ENCODE peak calls at places on chromosomes 4 and X, in seven cellular contexts. One of them, this sample, is unnamed.

GRCh38 chr4:164177186-164177585 is 576.7 kb upstream of the SMIM31 start:
- DNase-seq in stomach: no peak
- DNase-seq in upper lobe of left lung: no peak
- DNase-seq in HepG2: no peak
- DNase-seq in esophagus muscularis mucosa: no peak
- DNase-seq in SK-N-SH: no peak
- DNase-seq in sigmoid colon: no peak
- DNase-seq in this sample: no peak

GRCh38 chrX:9873952-9874351 is 87.7 kb downstream of the SHROOM2 start:
- DNase-seq in stomach: peak; percentile 52
- DNase-seq in upper lobe of left lung: peak; percentile 65
- DNase-seq in HepG2: peak; percentile 24
- DNase-seq in esophagus muscularis mucosa: no peak
- DNase-seq in SK-N-SH: peak; percentile 37
- DNase-seq in sigmoid colon: no peak
- DNase-seq in this sample: no peak

GRCh38 chr4:113636438-113636818 is 125.1 kb downstream of the CAMK2D start:
- DNase-seq in stomach: no peak
- DNase-seq in upper lobe of left lung: no peak
- DNase-seq in HepG2: peak; percentile 78
- DNase-seq in esophagus muscularis mucosa: no peak
- DNase-seq in SK-N-SH: no peak
- DNase-seq in sigmoid colon: no peak
- DNase-seq in this sample: no peak

GRCh38 chrX:55452825-55453124 is 848 bp downstream of the MAGEH1 start:
- DNase-seq in stomach: no peak
- DNase-seq in upper lobe of left lung: no peak
- DNase-seq in HepG2: no peak
- DNase-seq in esophagus muscularis mucosa: no peak
- DNase-seq in SK-N-SH: peak; percentile 10
- DNase-seq in sigmoid colon: no peak
- DNase-seq in this sample: no peak

GRCh38 chrX:141201962-141202361 is 25.0 kb upstream of the LDOC1 start:
- DNase-seq in stomach: no peak
- DNase-seq in upper lobe of left lung: no peak
- DNase-seq in HepG2: no peak
- DNase-seq in esophagus muscularis mucosa: no peak
- DNase-seq in SK-N-SH: no peak
- DNase-seq in sigmoid colon: no peak
- DNase-seq in this sample: no peak

GRCh38 chr4:151865327-151865726 is 104.5 kb upstream of the GATB start:
- DNase-seq in stomach: peak; percentile 39
- DNase-seq in upper lobe of left lung: peak; percentile 67
- DNase-seq in HepG2: no peak
- DNase-seq in esophagus muscularis mucosa: no peak
- DNase-seq in SK-N-SH: peak; percentile 12
- DNase-seq in sigmoid colon: peak; percentile 80
- DNase-seq in this sample: no peak

GRCh38 chr4:123746981-123747380 is 350.4 kb downstream of the SPRY1 start:
- DNase-seq in stomach: no peak
- DNase-seq in upper lobe of left lung: no peak
- DNase-seq in HepG2: no peak
- DNase-seq in esophagus muscularis mucosa: no peak
- DNase-seq in SK-N-SH: no peak
- DNase-seq in sigmoid colon: no peak
- DNase-seq in this sample: no peak

GRCh38 chrX:9790866-9791265 is 4.6 kb downstream of the SHROOM2 start:
- DNase-seq in stomach: no peak
- DNase-seq in upper lobe of left lung: no peak
- DNase-seq in HepG2: no peak
- DNase-seq in esophagus muscularis mucosa: no peak
- DNase-seq in SK-N-SH: no peak
- DNase-seq in sigmoid colon: no peak
- DNase-seq in this sample: no peak

GRCh38 chr4:187276786-187277408 is 553.2 kb upstream of the FAT1 start:
- DNase-seq in stomach: no peak
- DNase-seq in upper lobe of left lung: no peak
- DNase-seq in HepG2: no peak
- DNase-seq in esophagus muscularis mucosa: no peak
- DNase-seq in SK-N-SH: no peak
- DNase-seq in sigmoid colon: no peak
- DNase-seq in this sample: no peak

GRCh38 chrX:139762400-139763183 is 54.6 kb upstream of the MCF2 start:
- DNase-seq in stomach: peak; percentile 38
- DNase-seq in upper lobe of left lung: no peak
- DNase-seq in HepG2: no peak
- DNase-seq in esophagus muscularis mucosa: no peak
- DNase-seq in SK-N-SH: no peak
- DNase-seq in sigmoid colon: no peak
- DNase-seq in this sample: no peak

GRCh38 chr4:166421556-166422156 is 548.6 kb downstream of the TLL1 start:
- DNase-seq in stomach: no peak
- DNase-seq in upper lobe of left lung: no peak
- DNase-seq in HepG2: no peak
- DNase-seq in esophagus muscularis mucosa: no peak
- DNase-seq in SK-N-SH: no peak
- DNase-seq in sigmoid colon: no peak
- DNase-seq in this sample: no peak

GRCh38 chr4:77023920-77024319 is 51.9 kb downstream of the CCNI start:
- DNase-seq in stomach: peak; percentile 28
- DNase-seq in upper lobe of left lung: no peak
- DNase-seq in HepG2: peak; percentile 38
- DNase-seq in esophagus muscularis mucosa: peak; percentile 79
- DNase-seq in SK-N-SH: no peak
- DNase-seq in sigmoid colon: no peak
- DNase-seq in this sample: no peak

GRCh38 chr4:183504930-183505555 is at the start of gene ING2:
- DNase-seq in stomach: no peak
- DNase-seq in upper lobe of left lung: peak; percentile 85
- DNase-seq in HepG2: peak; percentile 18
- DNase-seq in esophagus muscularis mucosa: peak; percentile 93
- DNase-seq in SK-N-SH: peak; percentile 89
- DNase-seq in sigmoid colon: no peak
- DNase-seq in this sample: peak; percentile 82

GRCh38 chrX:11434607-11435006 is 141.4 kb downstream of the AMELX start:
- DNase-seq in stomach: no peak
- DNase-seq in upper lobe of left lung: no peak
- DNase-seq in HepG2: no peak
- DNase-seq in esophagus muscularis mucosa: no peak
- DNase-seq in SK-N-SH: no peak
- DNase-seq in sigmoid colon: no peak
- DNase-seq in this sample: no peak

GRCh38 chrX:11438380-11438723 is 145.1 kb downstream of the AMELX start:
- DNase-seq in stomach: no peak
- DNase-seq in upper lobe of left lung: no peak
- DNase-seq in HepG2: no peak
- DNase-seq in esophagus muscularis mucosa: no peak
- DNase-seq in SK-N-SH: no peak
- DNase-seq in sigmoid colon: no peak
- DNase-seq in this sample: no peak

GRCh38 chrX:11438767-11439166 is 145.6 kb downstream of the AMELX start:
- DNase-seq in stomach: no peak
- DNase-seq in upper lobe of left lung: no peak
- DNase-seq in HepG2: no peak
- DNase-seq in esophagus muscularis mucosa: no peak
- DNase-seq in SK-N-SH: no peak
- DNase-seq in sigmoid colon: no peak
- DNase-seq in this sample: no peak

GRCh38 chrX:11435568-11435967 is 142.4 kb downstream of the AMELX start:
- DNase-seq in stomach: no peak
- DNase-seq in upper lobe of left lung: no peak
- DNase-seq in HepG2: no peak
- DNase-seq in esophagus muscularis mucosa: no peak
- DNase-seq in SK-N-SH: no peak
- DNase-seq in sigmoid colon: no peak
- DNase-seq in this sample: no peak

GRCh38 chrX:11437642-11438379 is 144.6 kb downstream of the AMELX start:
- DNase-seq in stomach: no peak
- DNase-seq in upper lobe of left lung: no peak
- DNase-seq in HepG2: peak; percentile 19
- DNase-seq in esophagus muscularis mucosa: no peak
- DNase-seq in SK-N-SH: no peak
- DNase-seq in sigmoid colon: no peak
- DNase-seq in this sample: no peak
- TF ChIP-seq POLR2AphosphoS5 in stomach: no peak
- TF ChIP-seq POLR2AphosphoS5 in upper lobe of left lung: no peak
- TF ChIP-seq POLR2AphosphoS5 in HepG2: no peak
- TF ChIP-seq POLR2AphosphoS5 in esophagus muscularis mucosa: peak; percentile 27
- TF ChIP-seq POLR2AphosphoS5 in SK-N-SH: no peak
- TF ChIP-seq POLR2AphosphoS5 in sigmoid colon: no peak
- TF ChIP-seq POLR2AphosphoS5 in this sample: no peak

GRCh38 chrX:26562156-26562555 is 346.2 kb downstream of the MAGEB5 start:
- DNase-seq in stomach: no peak
- DNase-seq in upper lobe of left lung: no peak
- DNase-seq in HepG2: no peak
- DNase-seq in esophagus muscularis mucosa: no peak
- DNase-seq in SK-N-SH: no peak
- DNase-seq in sigmoid colon: no peak
- DNase-seq in this sample: no peak
- TF ChIP-seq EP300 in stomach: no peak
- TF ChIP-seq EP300 in upper lobe of left lung: no peak
- TF ChIP-seq EP300 in HepG2: no peak
- TF ChIP-seq EP300 in esophagus muscularis mucosa: no peak
- TF ChIP-seq EP300 in SK-N-SH: no peak
- TF ChIP-seq EP300 in sigmoid colon: no peak
- TF ChIP-seq EP300 in this sample: no peak

GRCh38 chr4:149371021-149371420 is 444.6 kb downstream of the IQCM start:
- DNase-seq in stomach: no peak
- DNase-seq in upper lobe of left lung: peak; percentile 24
- DNase-seq in HepG2: peak; percentile 34
- DNase-seq in esophagus muscularis mucosa: no peak
- DNase-seq in SK-N-SH: peak; percentile 3
- DNase-seq in sigmoid colon: no peak
- DNase-seq in this sample: no peak
- TF ChIP-seq POLR2AphosphoS5 in stomach: no peak
- TF ChIP-seq POLR2AphosphoS5 in upper lobe of left lung: no peak
- TF ChIP-seq POLR2AphosphoS5 in HepG2: no peak
- TF ChIP-seq POLR2AphosphoS5 in esophagus muscularis mucosa: no peak
- TF ChIP-seq POLR2AphosphoS5 in SK-N-SH: no peak
- TF ChIP-seq POLR2AphosphoS5 in sigmoid colon: no peak
- TF ChIP-seq POLR2AphosphoS5 in this sample: no peak

GRCh38 chr4:38132140-38132673 is 172.0 kb downstream of the PTTG2 start:
- DNase-seq in stomach: no peak
- DNase-seq in upper lobe of left lung: peak; percentile 52
- DNase-seq in HepG2: no peak
- DNase-seq in esophagus muscularis mucosa: no peak
- DNase-seq in SK-N-SH: peak; percentile 49
- DNase-seq in sigmoid colon: peak; percentile 89
- DNase-seq in this sample: no peak
- TF ChIP-seq EP300 in stomach: no peak
- TF ChIP-seq EP300 in upper lobe of left lung: no peak
- TF ChIP-seq EP300 in HepG2: no peak
- TF ChIP-seq EP300 in esophagus muscularis mucosa: no peak
- TF ChIP-seq EP300 in SK-N-SH: peak; percentile 29
- TF ChIP-seq EP300 in sigmoid colon: peak; percentile 36
- TF ChIP-seq EP300 in this sample: no peak

DNA sequence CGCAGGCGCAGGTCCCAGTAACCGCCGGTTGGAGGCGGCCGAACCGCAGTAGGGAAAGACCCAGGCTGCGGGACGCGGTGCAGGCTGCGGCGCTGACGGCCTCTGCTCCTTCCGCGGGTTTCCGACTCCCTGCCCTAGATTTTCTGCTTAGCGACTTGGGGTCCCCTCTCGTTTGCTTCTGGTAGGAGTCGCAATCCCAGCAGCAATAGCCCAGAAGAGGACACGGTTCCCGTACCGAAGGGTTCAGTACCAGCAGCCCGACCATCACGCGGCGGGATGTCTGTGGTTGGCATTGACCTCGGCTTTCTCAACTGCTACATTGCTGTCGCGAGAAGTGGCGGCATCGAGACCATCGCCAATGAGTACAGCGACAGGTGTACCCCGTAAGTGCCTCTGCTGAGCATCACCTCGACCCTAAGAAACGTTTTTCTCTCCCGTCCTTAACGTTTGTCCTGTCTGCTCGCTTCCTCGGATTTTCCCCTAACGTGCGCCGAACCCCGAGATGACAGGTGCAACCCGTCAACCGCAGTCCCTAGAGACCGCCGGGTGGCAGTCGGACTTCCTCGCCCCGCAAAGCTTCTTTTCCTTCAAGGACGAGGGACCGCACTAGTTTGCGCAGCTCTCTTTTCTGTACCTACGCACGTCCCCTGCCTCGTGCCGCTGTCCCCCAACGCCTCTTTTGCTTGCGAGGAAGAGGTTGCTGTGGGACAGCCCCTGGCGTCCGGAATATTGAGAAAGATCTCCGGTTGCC is at the start of gene HSPA4L:
- DNase-seq in stomach: peak; percentile 39
- DNase-seq in upper lobe of left lung: peak; percentile 70
- DNase-seq in HepG2: peak; percentile 68
- DNase-seq in esophagus muscularis mucosa: peak; percentile 93
- DNase-seq in SK-N-SH: no peak
- DNase-seq in sigmoid colon: peak; percentile 93
- DNase-seq in this sample: peak; percentile 86
- TF ChIP-seq POLR2AphosphoS5 in stomach: peak; percentile 90
- TF ChIP-seq POLR2AphosphoS5 in upper lobe of left lung: no peak
- TF ChIP-seq POLR2AphosphoS5 in HepG2: peak; percentile 79
- TF ChIP-seq POLR2AphosphoS5 in esophagus muscularis mucosa: peak; percentile 93
- TF ChIP-seq POLR2AphosphoS5 in SK-N-SH: peak; percentile 81
- TF ChIP-seq POLR2AphosphoS5 in sigmoid colon: peak; percentile 91
- TF ChIP-seq POLR2AphosphoS5 in this sample: peak; percentile 63

GRCh38 chr4:53908661-53909078 is 155.7 kb downstream of the CHIC2 start:
- DNase-seq in stomach: peak; percentile 51
- DNase-seq in upper lobe of left lung: peak; percentile 40
- DNase-seq in HepG2: peak; percentile 83
- DNase-seq in esophagus muscularis mucosa: no peak
- DNase-seq in SK-N-SH: peak; percentile 58
- DNase-seq in sigmoid colon: peak; percentile 72
- DNase-seq in this sample: no peak
- TF ChIP-seq EP300 in stomach: no peak
- TF ChIP-seq EP300 in upper lobe of left lung: no peak
- TF ChIP-seq EP300 in HepG2: peak; percentile 30
- TF ChIP-seq EP300 in esophagus muscularis mucosa: no peak
- TF ChIP-seq EP300 in SK-N-SH: peak; percentile 61
- TF ChIP-seq EP300 in sigmoid colon: no peak
- TF ChIP-seq EP300 in this sample: no peak

DNA sequence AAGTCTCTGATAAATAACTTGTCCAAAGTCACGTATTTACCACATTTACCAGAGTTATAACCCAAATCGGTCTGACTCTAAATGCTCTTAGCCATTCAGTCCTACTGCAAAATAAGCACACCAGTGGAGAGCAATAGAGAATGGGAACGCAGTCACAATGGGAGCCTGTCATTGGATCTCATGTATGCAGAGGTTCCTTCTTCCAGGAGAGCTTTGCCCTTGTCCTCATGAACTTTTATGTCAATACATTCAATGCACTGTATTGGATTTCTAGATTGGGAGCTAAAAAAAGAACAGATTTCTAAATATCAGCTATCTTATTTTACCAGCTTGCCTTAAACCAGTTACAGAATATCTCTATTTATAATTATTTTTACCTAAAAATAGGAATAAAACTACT is 149.1 kb upstream of the CXXC4 start:
- DNase-seq in stomach: no peak
- DNase-seq in upper lobe of left lung: no peak
- DNase-seq in HepG2: no peak
- DNase-seq in esophagus muscularis mucosa: no peak
- DNase-seq in SK-N-SH: no peak
- DNase-seq in sigmoid colon: no peak
- DNase-seq in this sample: no peak
- TF ChIP-seq POLR2AphosphoS5 in stomach: no peak
- TF ChIP-seq POLR2AphosphoS5 in upper lobe of left lung: no peak
- TF ChIP-seq POLR2AphosphoS5 in HepG2: no peak
- TF ChIP-seq POLR2AphosphoS5 in esophagus muscularis mucosa: no peak
- TF ChIP-seq POLR2AphosphoS5 in SK-N-SH: no peak
- TF ChIP-seq POLR2AphosphoS5 in sigmoid colon: no peak
- TF ChIP-seq POLR2AphosphoS5 in this sample: no peak

GRCh38 chrX:38805294-38806053 is 4.2 kb downstream of the MID1IP1 start:
- DNase-seq in stomach: peak; percentile 74
- DNase-seq in upper lobe of left lung: peak; percentile 73
- DNase-seq in HepG2: peak; percentile 56
- DNase-seq in esophagus muscularis mucosa: no peak
- DNase-seq in SK-N-SH: peak; percentile 53
- DNase-seq in sigmoid colon: peak; percentile 85
- DNase-seq in this sample: peak; percentile 75
- TF ChIP-seq EP300 in stomach: no peak
- TF ChIP-seq EP300 in upper lobe of left lung: no peak
- TF ChIP-seq EP300 in HepG2: no peak
- TF ChIP-seq EP300 in esophagus muscularis mucosa: no peak
- TF ChIP-seq EP300 in SK-N-SH: no peak
- TF ChIP-seq EP300 in sigmoid colon: no peak
- TF ChIP-seq EP300 in this sample: no peak